ENCODE peak calls at places on chromosomes 11 and 22, in seven cellular contexts. D is left lung, J is ovary, Z is psoas muscle, Y is GM12878, S is GM23248, M is SJSA1. K is an unnamed sample. For H3K4me1, the result is how much of the 10 kb centered on the place peaks cover.

GRCh38 chr11:15300282-15300681 is 185.6 kb downstream of the INSC start:
- DNase-seq in D (no peak), J (no peak), Z (no peak), Y (no peak), S (no peak), M (no peak), K (no peak)

GRCh38 chr11:69704508-69705245 is 855 bp upstream of the FGF19 start:
- DNase-seq in D (no peak), J (no peak), Z (no peak), Y (no peak), S (peak), M (peak), K (no peak)

GRCh38 chr11:77151804-77152513 is 23.9 kb downstream of the MYO7A start:
- DNase-seq in D (no peak), J (no peak), Z (no peak), Y (peak), S (no peak), M (no peak), K (peak)

GRCh38 chr11:77088236-77089003 is 14.2 kb upstream of the OMP start:
- DNase-seq in D (no peak), J (peak), Z (peak), Y (no peak), S (no peak), M (no peak), K (no peak)

GRCh38 chr11:128194226-128194625 is 393.1 kb downstream of the ETS1 start:
- DNase-seq in D (no peak), J (no peak), Z (no peak), Y (no peak), S (no peak), M (no peak), K (no peak)

GRCh38 chr22:35334010-35334409 is 34.3 kb downstream of the TOM1 start:
- DNase-seq in D (no peak), J (no peak), Z (no peak), Y (no peak), S (no peak), M (no peak), K (no peak)

GRCh38 chr11:19631657-19632325 is 80.8 kb upstream of the NAV2 start:
- DNase-seq in D (no peak), J (no peak), Z (peak), Y (no peak), S (peak), M (no peak), K (peak)

GRCh38 chr11:43930868-43931716 is 11.3 kb upstream of the C11orf96 start:
- DNase-seq in D (no peak), J (no peak), Z (no peak), Y (no peak), S (no peak), M (peak), K (no peak)

GRCh38 chr22:41001722-41002122 is 50.5 kb downstream of the RBX1 start:
- DNase-seq in D (no peak), J (no peak), Z (no peak), Y (no peak), S (peak), M (no peak), K (no peak)

GRCh38 chr22:41367680-41368542 is 13.8 kb upstream of the TEF start:
- DNase-seq in D (peak), J (peak), Z (no peak), Y (no peak), S (peak), M (no peak), K (peak)

GRCh38 chr11:87331273-87331672 is 293.5 kb downstream of the TMEM135 start:
- DNase-seq in D (no peak), J (no peak), Z (no peak), Y (no peak), S (no peak), M (no peak), K (no peak)
- H3K4me1 ChIP-seq in D (under half), J (under half), Z (under half), Y (under half), S (under half), M (under half), K (under half)

GRCh38 chr11:60916669-60917206 is 2.8 kb downstream of the TMEM109 start:
- DNase-seq in D (no peak), J (no peak), Z (no peak), Y (no peak), S (no peak), M (no peak), K (no peak)

GRCh38 chr11:60917267-60917666 is 3.3 kb downstream of the TMEM109 start:
- DNase-seq in D (no peak), J (no peak), Z (no peak), Y (no peak), S (no peak), M (no peak), K (no peak)

GRCh38 chr11:60914620-60915249 is 777 bp downstream of the TMEM109 start:
- DNase-seq in D (no peak), J (no peak), Z (peak), Y (no peak), S (peak), M (no peak), K (peak)

GRCh38 chr11:60913793-60914619 is at the start of gene TMEM109:
- DNase-seq in D (peak), J (peak), Z (peak), Y (peak), S (peak), M (peak), K (peak)

DNA sequence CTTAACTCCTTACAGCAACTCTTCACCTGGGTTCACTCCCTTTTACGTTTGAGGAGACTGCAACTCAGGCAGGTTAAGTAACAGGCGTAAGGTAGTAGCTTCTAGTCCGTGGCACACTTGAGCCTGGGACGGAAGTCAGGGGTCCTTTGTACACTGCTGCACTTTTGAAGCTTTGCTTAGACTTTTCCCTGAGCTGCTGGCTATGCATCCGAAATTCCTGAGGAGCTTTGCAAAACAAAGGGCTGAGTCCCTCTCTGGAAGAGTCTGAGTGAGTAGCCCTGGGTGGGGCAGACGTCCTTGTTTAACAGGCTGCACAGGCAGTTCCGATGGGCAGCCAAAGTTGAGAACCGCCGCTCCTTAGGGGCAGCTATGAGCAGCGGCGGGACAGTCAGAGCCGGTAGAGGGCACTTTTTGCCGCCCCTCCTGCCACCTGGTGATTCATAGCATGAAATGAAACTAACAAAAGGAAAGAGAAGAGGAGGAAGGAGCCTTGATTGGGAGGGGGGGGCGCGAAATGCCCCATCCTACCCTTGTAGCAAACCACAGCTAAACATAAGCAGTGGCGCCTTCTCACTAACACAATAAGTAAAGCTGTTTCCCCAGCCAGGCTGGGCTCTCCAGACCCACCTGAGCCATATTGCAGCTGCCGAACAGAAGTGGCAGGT is 1.4 kb downstream of the TMEM109 start:
- DNase-seq in D (peak), J (peak), Z (peak), Y (peak), S (peak), M (peak), K (peak)
- H3K4me1 ChIP-seq in D (under half), J (under half), Z (half or more), Y (half or more), S (under half), M (under half), K (under half)

GRCh38 chr22:21727159-21727558 is 8.4 kb downstream of the YPEL1 start:
- DNase-seq in D (no peak), J (no peak), Z (no peak), Y (no peak), S (no peak), M (no peak), K (no peak)
- H3K4me1 ChIP-seq in D (under half), J (under half), Z (under half), Y (under half), S (under half), M (under half), K (under half)

DNA sequence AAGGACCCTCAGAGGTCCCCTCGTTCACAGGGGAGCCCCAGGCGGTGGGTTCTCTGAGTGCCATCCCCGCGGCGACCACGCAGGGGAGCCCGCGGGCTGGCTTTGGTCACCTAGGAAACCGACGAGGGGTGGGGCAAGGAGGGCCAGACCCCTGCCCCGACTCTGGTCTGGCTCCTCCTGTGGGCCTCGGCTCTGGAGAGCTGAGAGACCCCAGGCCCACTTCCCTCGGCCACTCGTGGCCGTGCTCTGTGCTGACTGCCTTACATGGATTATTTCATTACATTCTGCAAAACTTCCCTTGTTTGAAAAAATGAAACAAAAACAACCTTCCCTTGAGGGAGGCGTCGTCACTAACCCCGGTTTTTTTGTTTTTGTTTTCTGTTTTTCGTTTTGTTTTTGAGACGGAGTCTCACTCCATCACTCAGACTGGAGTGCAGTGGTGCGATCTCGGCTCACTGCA is 15.2 kb upstream of the CYTH4 start:
- DNase-seq in D (peak), J (peak), Z (no peak), Y (no peak), S (peak), M (peak), K (peak)
- H3K4me1 ChIP-seq in D (under half), J (under half), Z (under half), Y (under half), S (under half), M (under half), K (under half)

GRCh38 chr11:94838027-94838610 is 70.0 kb downstream of the AMOTL1 start:
- DNase-seq in D (no peak), J (no peak), Z (no peak), Y (no peak), S (no peak), M (no peak), K (no peak)
- H3K4me1 ChIP-seq in D (under half), J (under half), Z (under half), Y (under half), S (under half), M (under half), K (under half)

K was measured in SJCRH30.